ENCODE peak calls at places on chromosome 20, in eight cellular contexts. One of them, this sample, is unnamed.

GRCh38 chr20:41308290-41308691 is 9.2 kb downstream of the ZHX3 start:
- DNase-seq in GM23338: peak
- DNase-seq in HepG2: peak
- DNase-seq in GM12878: no peak
- DNase-seq in SK-N-SH: no peak
- DNase-seq in K562: peak
- DNase-seq in Panc1: no peak
- DNase-seq in HCT116: no peak
- DNase-seq in this sample: peak

GRCh38 chr20:2390971-2391675 is 10.4 kb downstream of the TGM6 start:
- DNase-seq in GM12878: no peak
- DNase-seq in SK-N-SH: no peak
- DNase-seq in Panc1: no peak
- DNase-seq in HCT116: no peak
- DNase-seq in K562: no peak
- DNase-seq in HepG2: no peak
- DNase-seq in GM23338: no peak
- DNase-seq in this sample: no peak

GRCh38 chr20:24102290-24102689 is 113.7 kb upstream of the GGTLC1 start:
- DNase-seq in GM23338: peak
- DNase-seq in HepG2: peak
- DNase-seq in K562: no peak
- DNase-seq in SK-N-SH: no peak
- DNase-seq in Panc1: no peak
- DNase-seq in GM12878: no peak
- DNase-seq in HCT116: no peak
- DNase-seq in this sample: peak

GRCh38 chr20:52076164-52076563 is 115.4 kb downstream of the ZFP64 start:
- DNase-seq in HCT116: no peak
- DNase-seq in Panc1: no peak
- DNase-seq in GM12878: no peak
- DNase-seq in SK-N-SH: peak
- DNase-seq in GM23338: no peak
- DNase-seq in K562: no peak
- DNase-seq in HepG2: no peak
- DNase-seq in this sample: no peak

GRCh38 chr20:58702161-58702510 is 9.5 kb downstream of the NPEPL1 start:
- DNase-seq in GM23338: no peak
- DNase-seq in Panc1: no peak
- DNase-seq in HepG2: no peak
- DNase-seq in SK-N-SH: no peak
- DNase-seq in K562: no peak
- DNase-seq in HCT116: no peak
- DNase-seq in GM12878: no peak
- DNase-seq in this sample: no peak

GRCh38 chr20:52622086-52622485 is 350.1 kb upstream of the TSHZ2 start:
- DNase-seq in GM23338: no peak
- DNase-seq in Panc1: no peak
- DNase-seq in K562: no peak
- DNase-seq in SK-N-SH: no peak
- DNase-seq in GM12878: no peak
- DNase-seq in HepG2: no peak
- DNase-seq in HCT116: no peak
- DNase-seq in this sample: no peak

GRCh38 chr20:10846831-10847230 is 173.0 kb upstream of the JAG1 start:
- DNase-seq in SK-N-SH: no peak
- DNase-seq in Panc1: no peak
- DNase-seq in GM12878: no peak
- DNase-seq in K562: no peak
- DNase-seq in HepG2: no peak
- DNase-seq in GM23338: no peak
- DNase-seq in HCT116: no peak
- DNase-seq in this sample: no peak

GRCh38 chr20:3923818-3924217 is 34.6 kb downstream of the PANK2 start:
- DNase-seq in Panc1: no peak
- DNase-seq in HCT116: no peak
- DNase-seq in GM23338: no peak
- DNase-seq in GM12878: no peak
- DNase-seq in HepG2: no peak
- DNase-seq in SK-N-SH: no peak
- DNase-seq in K562: no peak
- DNase-seq in this sample: no peak

GRCh38 chr20:8152183-8152582 is 20.1 kb downstream of the PLCB1 start:
- DNase-seq in K562: no peak
- DNase-seq in Panc1: no peak
- DNase-seq in GM12878: no peak
- DNase-seq in GM23338: no peak
- DNase-seq in HepG2: no peak
- DNase-seq in SK-N-SH: no peak
- DNase-seq in HCT116: no peak
- DNase-seq in this sample: no peak

GRCh38 chr20:10314198-10314597 is 95.6 kb downstream of the SNAP25 start:
- DNase-seq in GM23338: no peak
- DNase-seq in HepG2: no peak
- DNase-seq in HCT116: no peak
- DNase-seq in Panc1: no peak
- DNase-seq in SK-N-SH: no peak
- DNase-seq in GM12878: no peak
- DNase-seq in K562: no peak
- DNase-seq in this sample: no peak

GRCh38 chr20:59149678-59150504 is 13.7 kb upstream of the ZNF831 start:
- DNase-seq in HepG2: no peak
- DNase-seq in GM12878: no peak
- DNase-seq in GM23338: no peak
- DNase-seq in SK-N-SH: no peak
- DNase-seq in HCT116: no peak
- DNase-seq in Panc1: no peak
- DNase-seq in K562: no peak
- DNase-seq in this sample: peak

GRCh38 chr20:32344835-32345506 is 13.2 kb upstream of the ASXL1 start:
- DNase-seq in SK-N-SH: no peak
- DNase-seq in K562: no peak
- DNase-seq in HepG2: no peak
- DNase-seq in GM23338: peak
- DNase-seq in Panc1: no peak
- DNase-seq in HCT116: no peak
- DNase-seq in GM12878: no peak
- DNase-seq in this sample: no peak

GRCh38 chr20:44888226-44889103 is 3.0 kb downstream of the YWHAB start:
- DNase-seq in HCT116: no peak
- DNase-seq in GM23338: no peak
- DNase-seq in HepG2: peak
- DNase-seq in GM12878: no peak
- DNase-seq in SK-N-SH: peak
- DNase-seq in K562: no peak
- DNase-seq in Panc1: no peak
- DNase-seq in this sample: no peak

GRCh38 chr20:44887466-44887865 is 2.0 kb downstream of the YWHAB start:
- DNase-seq in HepG2: no peak
- DNase-seq in GM12878: no peak
- DNase-seq in Panc1: no peak
- DNase-seq in GM23338: no peak
- DNase-seq in HCT116: no peak
- DNase-seq in SK-N-SH: no peak
- DNase-seq in K562: no peak
- DNase-seq in this sample: no peak

GRCh38 chr20:44886276-44886671 is 769 bp downstream of the YWHAB start:
- DNase-seq in SK-N-SH: no peak
- DNase-seq in GM12878: no peak
- DNase-seq in K562: no peak
- DNase-seq in HepG2: no peak
- DNase-seq in HCT116: no peak
- DNase-seq in GM23338: peak
- DNase-seq in Panc1: no peak
- DNase-seq in this sample: no peak

GRCh38 chr20:44885392-44886275 is at the start of gene YWHAB:
- DNase-seq in K562: peak
- DNase-seq in Panc1: peak
- DNase-seq in SK-N-SH: peak
- DNase-seq in GM23338: peak
- DNase-seq in HCT116: peak
- DNase-seq in HepG2: peak
- DNase-seq in GM12878: peak
- DNase-seq in this sample: peak

GRCh38 chr20:44886828-44887227 is 1.3 kb downstream of the YWHAB start:
- DNase-seq in GM23338: no peak
- DNase-seq in SK-N-SH: no peak
- DNase-seq in K562: no peak
- DNase-seq in GM12878: no peak
- DNase-seq in HepG2: no peak
- DNase-seq in Panc1: no peak
- DNase-seq in HCT116: no peak
- DNase-seq in this sample: no peak
- TF ChIP-seq REST in GM23338: no peak
- TF ChIP-seq REST in SK-N-SH: no peak
- TF ChIP-seq REST in K562: no peak
- TF ChIP-seq REST in GM12878: no peak
- TF ChIP-seq REST in HepG2: no peak
- TF ChIP-seq REST in Panc1: no peak
- TF ChIP-seq REST in HCT116: no peak
- TF ChIP-seq REST in this sample: no peak

DNA sequence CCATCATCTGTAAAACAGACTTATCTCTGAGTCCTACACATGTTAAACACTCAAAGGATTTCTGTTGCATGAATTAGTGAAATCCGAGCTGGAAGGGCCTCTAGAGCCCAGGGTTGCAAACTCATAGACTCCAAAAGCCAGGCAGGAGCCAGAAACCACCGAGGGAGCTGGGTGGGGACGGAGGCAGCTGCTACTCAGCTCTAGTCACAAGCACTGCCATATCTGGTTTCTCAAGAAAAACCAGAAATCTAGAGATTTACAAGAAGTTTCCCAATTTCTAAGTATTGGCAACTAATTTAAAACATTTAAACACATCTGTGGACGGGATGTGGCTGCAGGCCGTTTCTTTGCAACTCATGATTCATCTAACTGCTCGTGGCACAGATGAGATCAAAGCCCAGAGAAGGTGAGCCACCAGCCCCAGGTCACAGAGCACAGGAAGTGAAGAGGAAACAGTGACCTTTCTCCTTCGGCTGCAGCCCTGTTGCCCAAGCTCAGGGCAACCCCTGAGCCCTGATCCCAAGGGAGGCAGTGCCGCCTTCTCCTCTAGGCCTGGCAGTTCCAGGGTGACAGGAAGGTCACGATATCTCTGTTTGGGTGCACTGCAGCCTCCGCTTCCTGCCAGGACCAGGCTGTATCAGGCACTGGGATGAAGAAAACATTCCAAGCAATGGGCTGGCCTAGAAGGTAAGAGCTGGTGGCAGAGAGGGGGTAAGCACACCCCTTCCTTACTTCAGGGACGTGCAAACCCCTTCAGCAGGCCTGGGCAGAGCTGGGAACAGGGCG is 26.4 kb upstream of the PTGIS start:
- DNase-seq in K562: no peak
- DNase-seq in HCT116: no peak
- DNase-seq in Panc1: no peak
- DNase-seq in SK-N-SH: no peak
- DNase-seq in GM12878: no peak
- DNase-seq in HepG2: no peak
- DNase-seq in GM23338: no peak
- DNase-seq in this sample: no peak
- TF ChIP-seq POLR2AphosphoS5 in K562: no peak
- TF ChIP-seq POLR2AphosphoS5 in HCT116: no peak
- TF ChIP-seq POLR2AphosphoS5 in Panc1: no peak
- TF ChIP-seq POLR2AphosphoS5 in SK-N-SH: no peak
- TF ChIP-seq POLR2AphosphoS5 in GM12878: no peak
- TF ChIP-seq POLR2AphosphoS5 in HepG2: no peak
- TF ChIP-seq POLR2AphosphoS5 in GM23338: no peak
- TF ChIP-seq POLR2AphosphoS5 in this sample: no peak

DNA sequence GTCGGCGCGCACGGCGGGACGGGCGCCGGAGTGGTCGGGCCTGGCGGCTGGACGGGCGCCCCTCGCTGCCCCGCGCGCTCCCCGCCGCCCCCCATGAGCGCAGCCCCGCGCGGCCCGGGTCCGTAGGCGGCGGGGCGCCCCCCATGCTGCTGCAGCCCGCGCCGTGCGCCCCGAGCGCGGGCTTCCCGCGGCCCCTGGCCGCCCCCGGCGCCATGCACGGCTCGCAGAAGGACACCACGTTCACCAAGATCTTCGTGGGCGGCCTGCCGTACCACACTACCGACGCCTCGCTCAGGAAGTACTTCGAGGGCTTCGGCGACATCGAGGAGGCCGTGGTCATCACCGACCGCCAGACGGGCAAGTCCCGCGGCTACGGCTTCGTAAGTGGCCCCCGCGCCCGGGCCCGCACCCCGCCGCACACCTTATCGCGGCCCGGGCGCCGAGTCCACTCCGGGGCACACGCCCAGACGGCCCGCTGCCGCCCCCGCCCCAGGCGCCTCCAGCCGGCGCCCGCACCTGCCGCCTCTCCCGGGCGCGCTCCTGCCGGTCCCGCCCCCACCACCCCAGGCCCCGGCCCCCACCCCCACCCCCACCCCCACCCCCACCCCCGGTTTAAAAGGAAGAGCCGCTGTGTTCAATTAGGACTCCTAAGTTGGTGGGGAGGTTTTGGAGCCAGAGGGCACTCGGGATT is 388 bp downstream of the RBM38 start:
- DNase-seq in HCT116: no peak
- DNase-seq in Panc1: no peak
- DNase-seq in K562: peak
- DNase-seq in SK-N-SH: peak
- DNase-seq in HepG2: no peak
- DNase-seq in GM12878: no peak
- DNase-seq in GM23338: peak
- DNase-seq in this sample: no peak
- TF ChIP-seq REST in HCT116: no peak
- TF ChIP-seq REST in Panc1: no peak
- TF ChIP-seq REST in K562: no peak
- TF ChIP-seq REST in SK-N-SH: no peak
- TF ChIP-seq REST in HepG2: no peak
- TF ChIP-seq REST in GM12878: no peak
- TF ChIP-seq REST in GM23338: no peak
- TF ChIP-seq REST in this sample: no peak

GRCh38 chr20:35737865-35738333 is 4.2 kb downstream of the RBM39 start:
- DNase-seq in SK-N-SH: no peak
- DNase-seq in HCT116: no peak
- DNase-seq in GM12878: no peak
- DNase-seq in HepG2: no peak
- DNase-seq in Panc1: no peak
- DNase-seq in K562: no peak
- DNase-seq in GM23338: no peak
- DNase-seq in this sample: no peak

GRCh38 chr20:35738410-35739179 is 3.5 kb downstream of the RBM39 start:
- DNase-seq in GM23338: no peak
- DNase-seq in HepG2: no peak
- DNase-seq in HCT116: no peak
- DNase-seq in Panc1: no peak
- DNase-seq in GM12878: no peak
- DNase-seq in SK-N-SH: no peak
- DNase-seq in K562: no peak
- DNase-seq in this sample: no peak

GRCh38 chr20:35741892-35742740 is at the start of gene RBM39:
- DNase-seq in HepG2: peak
- DNase-seq in SK-N-SH: peak
- DNase-seq in HCT116: peak
- DNase-seq in GM23338: peak
- DNase-seq in Panc1: peak
- DNase-seq in K562: peak
- DNase-seq in GM12878: peak
- DNase-seq in this sample: peak

GRCh38 chr20:35742741-35743523 is 872 bp upstream of the RBM39 start:
- DNase-seq in HepG2: peak
- DNase-seq in HCT116: no peak
- DNase-seq in Panc1: no peak
- DNase-seq in GM12878: peak
- DNase-seq in SK-N-SH: peak
- DNase-seq in K562: no peak
- DNase-seq in GM23338: peak
- DNase-seq in this sample: peak

GRCh38 chr20:35739294-35740163 is 2.5 kb downstream of the RBM39 start:
- DNase-seq in GM12878: no peak
- DNase-seq in HepG2: peak
- DNase-seq in Panc1: no peak
- DNase-seq in GM23338: peak
- DNase-seq in HCT116: no peak
- DNase-seq in SK-N-SH: peak
- DNase-seq in K562: no peak
- DNase-seq in this sample: no peak
- TF ChIP-seq POLR2AphosphoS5 in GM12878: peak
- TF ChIP-seq POLR2AphosphoS5 in HepG2: no peak
- TF ChIP-seq POLR2AphosphoS5 in Panc1: no peak
- TF ChIP-seq POLR2AphosphoS5 in GM23338: peak
- TF ChIP-seq POLR2AphosphoS5 in HCT116: no peak
- TF ChIP-seq POLR2AphosphoS5 in SK-N-SH: no peak
- TF ChIP-seq POLR2AphosphoS5 in K562: no peak
- TF ChIP-seq POLR2AphosphoS5 in this sample: no peak